ENCODE peak calls at places on chromosome 20, in nine cellular contexts. G is stimulated activated CD4-positive, alpha-beta T cell treated with anti-CD3 and anti-CD28 coated beads, Interleukin-12 subunit alpha, Interleukin-12 subunit beta, amount 100 ng/mL, for 4 hours; O is suprapubic skin; X is NCI-H1417; K is colonic mucosa; I is HTR-8/SVneo; J is GF-D8; M is body of pancreas; C is stimulated activated CD8-positive, alpha-beta memory T cell treated with anti-CD3 and anti-CD28 coated beads, Interleukin-7, amount 100 ng/mL, for 4 hours. Q is an unnamed sample.

GRCh38 chr20:61253264-61253639 is 1.2 kb downstream of the CDH4 start:
- DNase-seq in G (no peak), O (no peak), X (peak), K (no peak), I (peak), J (no peak), M (no peak), C (no peak), Q (no peak)

GRCh38 chr20:63246490-63247284 is 7.6 kb downstream of the NKAIN4 start:
- DNase-seq in G (no peak), O (no peak), X (peak), K (no peak), I (no peak), J (no peak), M (peak), C (no peak), Q (no peak)

GRCh38 chr20:25372584-25373336 is 17.9 kb downstream of the ABHD12 start:
- DNase-seq in G (no peak), O (no peak), X (no peak), K (no peak), I (peak), J (no peak), M (no peak), C (no peak), Q (no peak)

GRCh38 chr20:25039697-25040437 is 18.1 kb downstream of the ACSS1 start:
- DNase-seq in G (no peak), O (peak), X (no peak), K (peak), I (no peak), J (no peak), M (peak), C (no peak), Q (no peak)

GRCh38 chr20:36210561-36210960 is 25.7 kb upstream of the AAR2 start:
- DNase-seq in G (no peak), O (no peak), X (no peak), K (no peak), I (no peak), J (no peak), M (no peak), C (no peak), Q (no peak)

GRCh38 chr20:36468149-36469000 is 72.9 kb upstream of the MYL9 start:
- DNase-seq in G (no peak), O (no peak), X (peak), K (peak), I (no peak), J (no peak), M (peak), C (no peak), Q (no peak)

GRCh38 chr20:13008761-13009681 is at the start of gene SPTLC3:
- DNase-seq in G (no peak), O (no peak), X (no peak), K (peak), I (no peak), J (no peak), M (peak), C (no peak), Q (peak)

GRCh38 chr20:40797425-40797824 is 108.4 kb upstream of the MAFB start:
- DNase-seq in G (no peak), O (no peak), X (peak), K (no peak), I (no peak), J (no peak), M (no peak), C (no peak), Q (peak)

GRCh38 chr20:49052334-49052733 is 6.2 kb downstream of the CSE1L start:
- DNase-seq in G (no peak), O (no peak), X (no peak), K (no peak), I (no peak), J (no peak), M (no peak), C (no peak), Q (no peak)

GRCh38 chr20:4601630-4602296 is 119.9 kb upstream of the PRND start:
- DNase-seq in G (no peak), O (no peak), X (peak), K (no peak), I (peak), J (no peak), M (peak), C (no peak), Q (no peak)

GRCh38 chr20:17594443-17594842 is 24.6 kb downstream of the DSTN start:
- DNase-seq in G (no peak), O (no peak), X (no peak), K (no peak), I (no peak), J (no peak), M (peak), C (no peak), Q (no peak)

GRCh38 chr20:63567382-63568169 is 6.5 kb downstream of the HELZ2 start:
- DNase-seq in G (no peak), O (no peak), X (no peak), K (no peak), I (no peak), J (peak), M (peak), C (peak), Q (peak)

GRCh38 chr20:43925215-43925614 is 10.6 kb downstream of the TOX2 start:
- DNase-seq in G (peak), O (no peak), X (no peak), K (no peak), I (no peak), J (no peak), M (no peak), C (peak), Q (no peak)

GRCh38 chr20:23117738-23118137 is 31.6 kb upstream of the CD93 start:
- DNase-seq in G (no peak), O (no peak), X (no peak), K (no peak), I (no peak), J (no peak), M (no peak), C (no peak), Q (no peak)

GRCh38 chr20:34874094-34874654 is 1.5 kb upstream of the GGT7 start:
- DNase-seq in G (peak), O (no peak), X (peak), K (peak), I (peak), J (peak), M (peak), C (no peak), Q (peak)

GRCh38 chr20:6489361-6490154 is 277.9 kb upstream of the BMP2 start:
- DNase-seq in G (no peak), O (no peak), X (no peak), K (peak), I (no peak), J (no peak), M (no peak), C (no peak), Q (peak)

GRCh38 chr20:272718-273117 is 15.2 kb downstream of the DEFB132 start:
- DNase-seq in G (no peak), O (no peak), X (no peak), K (no peak), I (no peak), J (no peak), M (no peak), C (no peak), Q (no peak)

GRCh38 chr20:58233881-58234528 is 5.6 kb upstream of the ANKRD60 start:
- DNase-seq in G (peak), O (no peak), X (no peak), K (peak), I (peak), J (no peak), M (no peak), C (peak), Q (no peak)

GRCh38 chr20:24694727-24695528 is 225.5 kb downstream of the SYNDIG1 start:
- DNase-seq in G (no peak), O (peak), X (no peak), K (no peak), I (no peak), J (no peak), M (no peak), C (no peak), Q (no peak)

GRCh38 chr20:44626278-44626677 is 25.2 kb downstream of the ADA start:
- DNase-seq in G (no peak), O (no peak), X (no peak), K (no peak), I (no peak), J (no peak), M (no peak), C (no peak), Q (no peak)

GRCh38 chr20:32823737-32824588 is 4.2 kb downstream of the MAPRE1 start:
- DNase-seq in G (no peak), O (no peak), X (no peak), K (no peak), I (no peak), J (peak), M (no peak), C (no peak), Q (no peak)

GRCh38 chr20:16260911-16261310 is 312.3 kb downstream of the KIF16B start:
- DNase-seq in G (no peak), O (no peak), X (no peak), K (no peak), I (no peak), J (no peak), M (no peak), C (no peak), Q (no peak)

GRCh38 chr20:33724439-33725094 is 4.5 kb upstream of the PXMP4 start:
- DNase-seq in G (no peak), O (no peak), X (no peak), K (no peak), I (no peak), J (peak), M (no peak), C (no peak), Q (peak)

GRCh38 chr20:25055711-25056492 is 2.0 kb downstream of the ACSS1 start:
- DNase-seq in G (no peak), O (no peak), X (no peak), K (peak), I (no peak), J (no peak), M (peak), C (no peak), Q (no peak)

GRCh38 chr20:33431797-33432381 is 11.7 kb downstream of the SNTA1 start:
- DNase-seq in G (no peak), O (no peak), X (no peak), K (no peak), I (no peak), J (no peak), M (no peak), C (no peak), Q (no peak)

GRCh38 chr20:47440857-47441773 is 60.6 kb upstream of the NCOA3 start:
- DNase-seq in G (no peak), O (no peak), X (no peak), K (no peak), I (peak), J (no peak), M (no peak), C (no peak), Q (no peak)

GRCh38 chr20:51629399-51630058 is 87.0 kb upstream of the NFATC2 start:
- DNase-seq in G (no peak), O (no peak), X (no peak), K (no peak), I (no peak), J (no peak), M (no peak), C (no peak), Q (no peak)

GRCh38 chr20:22411568-22412450 is 172.6 kb downstream of the FOXA2 start:
- DNase-seq in G (no peak), O (no peak), X (no peak), K (peak), I (no peak), J (peak), M (peak), C (no peak), Q (no peak)

GRCh38 chr20:13396036-13396435 is 175.0 kb downstream of the ISM1 start:
- DNase-seq in G (no peak), O (no peak), X (no peak), K (no peak), I (no peak), J (no peak), M (no peak), C (no peak), Q (no peak)

GRCh38 chr20:61757678-61758555 is 307.8 kb downstream of the TAF4 start:
- DNase-seq in G (no peak), O (no peak), X (no peak), K (no peak), I (no peak), J (no peak), M (no peak), C (no peak), Q (no peak)

GRCh38 chr20:17343631-17344447 is 117.0 kb downstream of the PCSK2 start:
- DNase-seq in G (no peak), O (no peak), X (no peak), K (no peak), I (no peak), J (no peak), M (no peak), C (no peak), Q (no peak)

GRCh38 chr20:10536531-10536930 is 101.4 kb downstream of the SLX4IP start:
- DNase-seq in G (no peak), O (no peak), X (peak), K (no peak), I (no peak), J (no peak), M (peak), C (no peak), Q (no peak)

GRCh38 chr20:11981366-11981947 is 63.8 kb downstream of the BTBD3 start:
- DNase-seq in G (no peak), O (no peak), X (no peak), K (no peak), I (no peak), J (no peak), M (no peak), C (no peak), Q (no peak)

GRCh38 chr20:61758556-61759200 is 307.0 kb downstream of the TAF4 start:
- DNase-seq in G (no peak), O (no peak), X (no peak), K (no peak), I (no peak), J (no peak), M (no peak), C (no peak), Q (no peak)